ENCODE peak calls at places on chromosomes 7 and 10, in six cellular contexts. H is IMR-90, F is trophoblast cell, Q is neuronal stem cell, K is H9, A is H1. O is an unnamed sample.

GRCh38 chr10:113612154-113612553 is 51.7 kb downstream of the NRAP start:
- DNase-seq in H (no peak), F (no peak), Q (no peak), K (no peak), A (no peak), O (no peak)

GRCh38 chr7:35474100-35474499 is 220.2 kb upstream of the TBX20 start:
- DNase-seq in H (no peak), F (no peak), Q (no peak), K (no peak), A (no peak), O (no peak)

GRCh38 chr7:138864667-138865066 is 66.7 kb upstream of the ATP6V0A4 start:
- DNase-seq in H (peak; percentile 78), F (peak; percentile 51), Q (no peak), K (no peak), A (no peak), O (peak; percentile 80)

GRCh38 chr10:43239756-43240155 is 27.1 kb downstream of the RASGEF1A start:
- DNase-seq in H (no peak), F (peak; percentile 61), Q (no peak), K (no peak), A (no peak), O (no peak)

GRCh38 chr10:101840741-101841453 is 2.7 kb downstream of the KCNIP2 start:
- DNase-seq in H (peak; percentile 80), F (peak; percentile 90), Q (peak; percentile 88), K (peak; percentile 93), A (no peak), O (peak; percentile 88)

GRCh38 chr10:37146443-37146842 is 21.0 kb downstream of the ANKRD30A start:
- DNase-seq in H (no peak), F (no peak), Q (no peak), K (no peak), A (no peak), O (no peak)

GRCh38 chr10:66784796-66785195 is 141.0 kb upstream of the LRRTM3 start:
- DNase-seq in H (peak; percentile 13), F (no peak), Q (no peak), K (no peak), A (no peak), O (no peak)

GRCh38 chr7:85685901-85686300 is 499.0 kb upstream of the SEMA3D start:
- DNase-seq in H (no peak), F (no peak), Q (no peak), K (no peak), A (no peak), O (no peak)

GRCh38 chr10:74816824-74817498 is 9.4 kb upstream of the KAT6B start:
- DNase-seq in H (no peak), F (no peak), Q (no peak), K (no peak), A (no peak), O (no peak)

GRCh38 chr7:12436896-12437535 is 33.4 kb upstream of the VWDE start:
- DNase-seq in H (peak; percentile 68), F (no peak), Q (peak; percentile 12), K (peak; percentile 54), A (no peak), O (no peak)

GRCh38 chr10:111128331-111129167 is 51.7 kb downstream of the ADRA2A start:
- DNase-seq in H (peak; percentile 12), F (peak; percentile 17), Q (no peak), K (peak; percentile 52), A (no peak), O (peak; percentile 12)

GRCh38 chr7:146129997-146130396 is 13.4 kb downstream of the CNTNAP2 start:
- DNase-seq in H (no peak), F (no peak), Q (no peak), K (no peak), A (no peak), O (no peak)

GRCh38 chr10:110651044-110651958 is 7.2 kb downstream of the RBM20 start:
- DNase-seq in H (peak; percentile 98), F (no peak), Q (no peak), K (no peak), A (no peak), O (peak; percentile 99)

GRCh38 chr7:40369641-40370277 is 235.0 kb downstream of the SUGCT start:
- DNase-seq in H (no peak), F (no peak), Q (no peak), K (no peak), A (no peak), O (no peak)

GRCh38 chr10:72140850-72141249 is 52.5 kb upstream of the SPOCK2 start:
- DNase-seq in H (no peak), F (no peak), Q (no peak), K (no peak), A (no peak), O (no peak)

GRCh38 chr10:72133517-72133916 is 45.2 kb upstream of the SPOCK2 start:
- DNase-seq in H (peak; percentile 83), F (no peak), Q (no peak), K (no peak), A (no peak), O (peak; percentile 81)

GRCh38 chr10:72140174-72140573 is 51.8 kb upstream of the SPOCK2 start:
- DNase-seq in H (no peak), F (no peak), Q (no peak), K (no peak), A (no peak), O (no peak)

GRCh38 chr10:72134785-72135765 is 46.7 kb upstream of the SPOCK2 start:
- DNase-seq in H (no peak), F (no peak), Q (no peak), K (no peak), A (no peak), O (no peak)

GRCh38 chr10:72137583-72137982 is 49.2 kb upstream of the SPOCK2 start:
- DNase-seq in H (no peak), F (no peak), Q (no peak), K (no peak), A (no peak), O (no peak)
- H4K91ac ChIP-seq in H (no peak overlapping the region), F (no peak overlapping the region), Q (no peak overlapping the region), K (no peak overlapping the region), A (no peak overlapping the region), O (no peak overlapping the region)

GRCh38 chr7:133314084-133314483 is 61.2 kb downstream of the EXOC4 start:
- DNase-seq in H (no peak), F (no peak), Q (no peak), K (no peak), A (no peak), O (no peak)

GRCh38 chr7:133310232-133310852 is 57.5 kb downstream of the EXOC4 start:
- DNase-seq in H (peak; percentile 35), F (no peak), Q (no peak), K (no peak), A (no peak), O (peak; percentile 7)

GRCh38 chr7:133303931-133304330 is 51.1 kb downstream of the EXOC4 start:
- DNase-seq in H (no peak), F (no peak), Q (no peak), K (no peak), A (no peak), O (no peak)

GRCh38 chr7:133313575-133313974 is 60.7 kb downstream of the EXOC4 start:
- DNase-seq in H (no peak), F (no peak), Q (no peak), K (no peak), A (no peak), O (no peak)

DNA sequence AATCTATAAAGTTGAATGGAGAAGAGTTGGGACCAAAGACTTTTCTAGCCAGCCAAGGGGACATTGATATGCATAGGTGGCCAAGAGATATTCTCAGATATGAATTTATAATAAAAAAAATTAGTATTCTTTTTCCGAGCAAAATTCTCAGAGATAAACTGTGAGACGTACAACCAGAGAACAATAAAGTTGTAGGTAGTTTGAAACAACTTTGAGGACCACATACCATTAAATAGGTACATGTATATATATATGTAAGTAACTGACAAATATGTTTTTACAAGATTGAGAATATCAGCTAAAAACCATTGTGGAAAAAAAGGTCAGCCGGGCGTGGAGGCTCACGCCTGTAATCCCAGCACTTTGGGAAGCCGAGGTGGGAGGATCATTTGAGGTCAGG is 56.5 kb downstream of the EXOC4 start:
- DNase-seq in H (no peak), F (no peak), Q (no peak), K (no peak), A (no peak), O (no peak)
- H4K91ac ChIP-seq in H (no peak overlapping the region), F (no peak overlapping the region), Q (no peak overlapping the region), K (no peak overlapping the region), A (no peak overlapping the region), O (no peak overlapping the region)

DNA sequence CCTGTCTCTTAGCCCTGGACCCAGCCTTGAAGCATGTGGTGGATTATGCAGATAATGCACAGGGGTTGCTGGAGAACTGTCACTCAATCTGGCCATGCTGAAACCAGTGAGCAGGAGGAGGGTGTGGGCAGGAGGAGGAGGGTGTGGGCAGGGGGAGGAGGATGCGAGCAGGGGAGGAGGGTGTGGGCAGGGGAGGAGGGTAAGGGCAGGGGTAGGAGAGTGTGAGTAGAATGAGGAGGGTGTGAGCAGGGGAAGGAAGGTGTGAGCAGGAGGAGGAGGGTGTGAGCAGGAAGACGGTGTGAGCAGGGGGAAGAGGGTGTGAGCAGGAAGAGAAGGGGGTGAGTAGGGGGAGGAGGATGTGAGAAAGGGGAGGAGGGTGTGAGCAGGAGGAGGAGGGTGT is 18.8 kb downstream of the CAMK2B start:
- DNase-seq in H (no peak), F (no peak), Q (no peak), K (no peak), A (no peak), O (no peak)
- H4K91ac ChIP-seq in H (no peak overlapping the region), F (no peak overlapping the region), Q (no peak overlapping the region), K (no peak overlapping the region), A (no peak overlapping the region), O (no peak overlapping the region)

DNA sequence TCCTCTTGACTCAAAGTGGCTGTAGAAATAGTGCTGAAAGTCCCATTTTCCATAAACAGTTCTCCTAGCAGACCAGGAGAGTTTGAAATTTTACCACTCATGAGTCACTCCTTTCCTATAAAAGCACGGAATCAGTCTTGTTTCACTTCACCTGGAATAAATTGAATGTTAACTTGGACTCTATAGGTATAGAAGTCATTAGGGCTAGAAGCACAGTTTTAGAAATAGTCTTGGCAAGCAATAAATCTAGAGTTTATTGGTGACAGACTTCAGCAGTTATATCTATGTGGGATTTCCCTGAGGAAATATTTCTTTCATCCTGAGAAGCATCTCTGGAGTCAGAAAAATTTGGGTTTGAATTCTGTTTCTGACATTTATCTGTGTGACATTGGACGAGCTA is 212.4 kb downstream of the RNLS start:
- DNase-seq in H (no peak), F (no peak), Q (no peak), K (no peak), A (no peak), O (no peak)
- H4K91ac ChIP-seq in H (no peak overlapping the region), F (no peak overlapping the region), Q (no peak overlapping the region), K (no peak overlapping the region), A (no peak overlapping the region), O (no peak overlapping the region)

DNA sequence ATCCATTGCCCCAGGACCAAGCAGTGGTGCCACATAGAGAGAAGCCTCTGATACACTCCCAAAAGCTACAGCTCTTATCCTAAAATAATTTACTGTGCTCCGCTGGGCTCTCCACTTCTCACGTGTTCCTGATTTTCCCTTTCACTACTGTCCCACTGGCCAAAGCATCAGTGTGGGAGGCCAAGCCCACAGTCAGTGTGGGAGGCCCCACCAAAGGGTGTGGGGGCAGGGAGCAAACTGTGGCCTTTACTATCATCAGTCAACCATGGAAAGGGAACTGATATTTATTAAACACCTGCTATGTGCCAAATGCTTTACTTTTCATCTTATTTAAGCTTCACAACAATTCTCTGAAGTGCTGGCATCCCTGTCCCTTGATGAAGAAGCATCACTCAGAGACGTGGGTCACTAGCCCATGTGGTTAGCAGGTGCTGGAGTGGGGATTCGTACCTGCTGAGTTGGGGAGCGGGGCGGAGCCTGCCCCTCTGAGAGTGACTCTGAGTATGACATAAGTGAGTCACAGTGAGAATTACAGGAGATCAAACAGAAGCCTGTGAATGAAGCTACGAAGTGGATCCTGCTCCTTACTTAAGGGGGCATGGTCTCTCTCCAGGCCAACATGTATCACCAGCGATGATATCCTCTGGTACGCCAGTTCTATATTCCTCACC is 50.4 kb downstream of the PYROXD2 start:
- DNase-seq in H (no peak), F (no peak), Q (no peak), K (no peak), A (no peak), O (no peak)
- H4K91ac ChIP-seq in H (no peak overlapping the region), F (no peak overlapping the region), Q (no peak overlapping the region), K (no peak overlapping the region), A (no peak overlapping the region), O (no peak overlapping the region)

GRCh38 chr10:28763471-28763870 is 86.2 kb downstream of the BAMBI start:
- DNase-seq in H (no peak), F (no peak), Q (peak; percentile 38), K (no peak), A (no peak), O (no peak)
- H4K91ac ChIP-seq in H (no peak overlapping the region), F (no peak overlapping the region), Q (no peak overlapping the region), K (no peak overlapping the region), A (no peak overlapping the region), O (no peak overlapping the region)